ENCODE peak calls at places on chromosome 22, in seven cellular contexts. Z is A549, X is cardiac fibroblast, T is adrenal gland, F is IMR-90, S is heart left ventricle, C is H1. D is an unnamed sample.

GRCh38 chr22:50473855-50474671 is 772 bp downstream of the SBF1 start:
- DNase-seq in Z (no peak), X (peak), T (peak), F (peak), S (peak), C (no peak), D (peak)

GRCh38 chr22:23179381-23180294 is 671 bp upstream of the BCR start:
- DNase-seq in Z (no peak), X (no peak), T (peak), F (no peak), S (peak), C (no peak), D (peak)

GRCh38 chr22:22733881-22734373 is 89.5 kb downstream of the GGTLC2 start:
- DNase-seq in Z (no peak), X (no peak), T (no peak), F (no peak), S (no peak), C (no peak), D (no peak)

GRCh38 chr22:33038131-33038772 is 19.9 kb downstream of the SYN3 start:
- DNase-seq in Z (no peak), X (peak), T (no peak), F (no peak), S (peak), C (no peak), D (no peak)

GRCh38 chr22:30968015-30968923 is at the start of gene MORC2:
- DNase-seq in Z (peak), X (peak), T (peak), F (peak), S (peak), C (no peak), D (peak)

GRCh38 chr22:38725900-38726655 is 20.3 kb downstream of the GTPBP1 start:
- DNase-seq in Z (no peak), X (no peak), T (no peak), F (no peak), S (no peak), C (no peak), D (no peak)

GRCh38 chr22:35306350-35306967 is 6.8 kb downstream of the TOM1 start:
- DNase-seq in Z (no peak), X (peak), T (no peak), F (no peak), S (no peak), C (no peak), D (no peak)

GRCh38 chr22:29798318-29798717 is 31.1 kb downstream of the UQCR10 start:
- DNase-seq in Z (no peak), X (no peak), T (no peak), F (no peak), S (no peak), C (no peak), D (no peak)

GRCh38 chr22:43004362-43005035 is 10.4 kb downstream of the PACSIN2 start:
- DNase-seq in Z (peak), X (peak), T (no peak), F (no peak), S (no peak), C (no peak), D (peak)

GRCh38 chr22:37544955-37545702 is 15.2 kb upstream of the CDC42EP1 start:
- DNase-seq in Z (peak), X (peak), T (peak), F (peak), S (peak), C (peak), D (peak)

GRCh38 chr22:39209756-39210155 is 35.0 kb downstream of the PDGFB start:
- DNase-seq in Z (no peak), X (no peak), T (no peak), F (no peak), S (no peak), C (no peak), D (no peak)

GRCh38 chr22:40178417-40179409 is 988 bp downstream of the TNRC6B start:
- DNase-seq in Z (no peak), X (peak), T (peak), F (peak), S (no peak), C (no peak), D (no peak)

GRCh38 chr22:22666307-22667091 is 22.1 kb downstream of the GGTLC2 start:
- DNase-seq in Z (peak), X (peak), T (peak), F (peak), S (no peak), C (no peak), D (peak)

GRCh38 chr22:47605441-47605840 is 843.0 kb downstream of the TBC1D22A start:
- DNase-seq in Z (no peak), X (no peak), T (no peak), F (no peak), S (no peak), C (no peak), D (no peak)

GRCh38 chr22:39955675-39956074 is 4.5 kb upstream of the TMA7B start:
- DNase-seq in Z (no peak), X (no peak), T (no peak), F (no peak), S (no peak), C (no peak), D (no peak)

GRCh38 chr22:48242461-48242864 is 1480.0 kb downstream of the TBC1D22A start:
- DNase-seq in Z (no peak), X (no peak), T (no peak), F (no peak), S (no peak), C (no peak), D (no peak)

GRCh38 chr22:41883400-41883799 is 31.5 kb downstream of the SHISA8 start:
- DNase-seq in Z (no peak), X (no peak), T (no peak), F (no peak), S (no peak), C (no peak), D (no peak)

GRCh38 chr22:39469326-39469680 is 12.5 kb downstream of the MGAT3 start:
- DNase-seq in Z (no peak), X (no peak), T (no peak), F (no peak), S (no peak), C (no peak), D (no peak)

GRCh38 chr22:43993072-43993760 is 30.9 kb upstream of the PARVB start:
- DNase-seq in Z (peak), X (peak), T (peak), F (peak), S (peak), C (peak), D (peak)

GRCh38 chr22:19854778-19855503 is at the start of the genes GNB1L and RTL10:
- DNase-seq in Z (peak), X (peak), T (peak), F (peak), S (peak), C (peak), D (peak)
- TF ChIP-seq CTCF in Z (no peak), X (no peak), T (no peak), F (peak), S (peak), C (no peak), D (no peak)

DNA sequence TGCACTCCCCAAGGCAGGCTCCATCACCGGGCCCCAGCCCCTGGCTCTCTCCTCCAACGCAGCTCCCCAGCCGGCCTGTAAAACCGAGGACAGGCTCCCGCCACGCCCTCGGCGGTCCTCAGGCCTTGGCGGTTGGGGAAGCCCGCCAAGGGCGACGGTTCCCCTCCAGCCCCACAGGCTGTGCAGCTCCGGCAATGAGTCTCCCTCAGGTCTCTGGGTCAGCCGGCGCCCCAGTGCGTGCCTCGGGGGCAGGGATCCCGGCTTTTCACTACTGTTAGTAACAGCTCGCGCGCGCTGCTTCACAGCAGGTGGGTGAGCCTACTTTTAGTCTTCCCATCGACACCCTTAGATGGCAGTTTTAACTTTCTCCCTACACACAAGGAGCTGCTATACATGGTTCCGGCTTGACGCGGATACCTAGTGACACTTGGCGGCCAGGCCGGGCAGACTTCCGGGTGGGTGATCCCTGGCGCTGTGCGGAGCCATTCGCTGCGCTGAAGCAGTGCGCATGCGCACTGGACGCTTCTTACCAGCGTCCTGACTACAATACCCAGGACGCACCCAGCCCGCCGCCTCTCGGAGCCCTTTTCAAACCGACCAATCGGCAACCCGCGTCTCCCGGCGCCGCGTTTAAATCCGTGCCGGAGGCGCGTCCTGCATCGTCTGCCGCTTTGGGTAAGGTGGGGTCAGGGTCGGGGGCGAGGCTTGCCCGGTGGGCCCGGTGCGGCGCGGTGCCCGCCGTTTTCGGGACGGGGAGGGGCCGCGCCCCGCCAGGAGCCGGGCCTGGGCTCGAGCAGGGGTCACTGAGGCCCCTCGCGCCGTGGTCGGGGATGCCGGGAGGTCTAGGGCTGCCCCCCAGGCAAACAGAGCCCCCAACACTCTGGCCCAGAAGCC is at the start of gene GTSE1:
- DNase-seq in Z (peak), X (peak), T (peak), F (peak), S (peak), C (peak), D (peak)
- TF ChIP-seq CTCF in Z (no peak), X (no peak), T (peak), F (peak), S (peak), C (peak), D (no peak)

GRCh38 chr22:26564672-26565071 is 25.3 kb downstream of the TPST2 start:
- DNase-seq in Z (no peak), X (no peak), T (no peak), F (no peak), S (no peak), C (no peak), D (no peak)

GRCh38 chr22:26565181-26565580 is 24.8 kb downstream of the TPST2 start:
- DNase-seq in Z (no peak), X (no peak), T (no peak), F (no peak), S (no peak), C (no peak), D (no peak)

GRCh38 chr22:26561756-26562417 is 28.0 kb downstream of the TPST2 start:
- DNase-seq in Z (no peak), X (no peak), T (peak), F (no peak), S (peak), C (no peak), D (no peak)

GRCh38 chr22:26564181-26564580 is 25.8 kb downstream of the TPST2 start:
- DNase-seq in Z (no peak), X (no peak), T (no peak), F (no peak), S (no peak), C (no peak), D (no peak)

DNA sequence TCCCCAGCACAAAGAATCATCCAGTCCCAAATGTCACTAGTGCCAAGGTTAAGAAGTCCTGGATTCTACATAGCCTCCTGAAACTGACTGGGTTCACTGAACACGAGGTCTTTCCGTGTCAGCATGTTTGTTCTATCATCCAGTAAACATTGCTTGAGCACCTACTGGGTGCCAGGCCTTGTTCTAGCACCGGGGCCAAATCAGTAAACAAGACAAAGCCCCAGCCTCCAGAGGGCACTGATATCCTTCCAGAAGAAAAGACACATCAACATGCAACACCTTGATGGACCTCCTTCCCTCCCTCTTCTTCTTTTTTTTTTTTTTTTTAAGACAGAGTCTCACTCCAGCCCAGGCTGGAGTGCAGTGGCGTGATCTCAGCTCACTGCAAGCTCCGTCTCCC is 26.9 kb downstream of the TPST2 start:
- DNase-seq in Z (peak), X (no peak), T (no peak), F (no peak), S (no peak), C (no peak), D (no peak)
- TF ChIP-seq CTCF in Z (no peak), X (no peak), T (no peak), F (no peak), S (no peak), C (peak), D (no peak)

GRCh38 chr22:17780741-17781318 is 6.6 kb upstream of the BID start:
- DNase-seq in Z (no peak), X (no peak), T (no peak), F (no peak), S (no peak), C (no peak), D (no peak)
- TF ChIP-seq CTCF in Z (no peak), X (no peak), T (no peak), F (no peak), S (no peak), C (no peak), D (no peak)